ENCODE peak calls at places on chromosomes 11 and 22, in four cellular contexts. O, W, G and A are unnamed samples.

GRCh38 chr11:130243816-130244215 is 70.9 kb downstream of the ZBTB44 start:
- DNase-seq in G (no peak), W (no peak), O (peak; percentile 29), A (no peak)

GRCh38 chr22:19196841-19197612 is 18.5 kb upstream of the SLC25A1 start:
- DNase-seq in G (peak; percentile 38), W (no peak), O (no peak), A (no peak)

GRCh38 chr22:44583076-44583760 is 85.2 kb upstream of the RTL6 start:
- DNase-seq in O (no peak), W (no peak), G (peak; percentile 13), A (no peak)

GRCh38 chr22:50190182-50190951 is 4.7 kb downstream of the TRABD start:
- DNase-seq in O (peak; percentile 53), W (no peak), G (peak; percentile 86), A (no peak)

GRCh38 chr22:25566812-25567211 is 2.3 kb downstream of the GRK3 start:
- DNase-seq in G (no peak), O (no peak), W (no peak), A (no peak)

GRCh38 chr11:3614742-3615171 is 27.0 kb downstream of the ART5 start:
- DNase-seq in O (no peak), G (peak; percentile 83), W (no peak), A (no peak)

GRCh38 chr11:111983187-111983986 is 41.8 kb upstream of the DLAT start:
- DNase-seq in G (no peak), O (peak; percentile 85), W (peak; percentile 91), A (peak; percentile 10)

GRCh38 chr22:23057331-23057730 is 13.0 kb upstream of the GNAZ start:
- DNase-seq in W (no peak), G (no peak), O (no peak), A (no peak)

GRCh38 chr11:65849771-65850216 is 8.2 kb downstream of the CFL1 start:
- DNase-seq in W (no peak), G (no peak), O (no peak), A (no peak)

GRCh38 chr11:94563176-94563847 is 3.9 kb upstream of the PIWIL4 start:
- DNase-seq in W (no peak), O (peak; percentile 67), G (no peak), A (peak; percentile 18)

GRCh38 chr11:76658651-76659650 is 11.6 kb downstream of the LRRC32 start:
- DNase-seq in G (no peak), O (no peak), W (no peak), A (no peak)

GRCh38 chr11:68524213-68524612 is 63.7 kb downstream of the PPP6R3 start:
- DNase-seq in O (no peak), W (no peak), G (no peak), A (no peak)

DNA sequence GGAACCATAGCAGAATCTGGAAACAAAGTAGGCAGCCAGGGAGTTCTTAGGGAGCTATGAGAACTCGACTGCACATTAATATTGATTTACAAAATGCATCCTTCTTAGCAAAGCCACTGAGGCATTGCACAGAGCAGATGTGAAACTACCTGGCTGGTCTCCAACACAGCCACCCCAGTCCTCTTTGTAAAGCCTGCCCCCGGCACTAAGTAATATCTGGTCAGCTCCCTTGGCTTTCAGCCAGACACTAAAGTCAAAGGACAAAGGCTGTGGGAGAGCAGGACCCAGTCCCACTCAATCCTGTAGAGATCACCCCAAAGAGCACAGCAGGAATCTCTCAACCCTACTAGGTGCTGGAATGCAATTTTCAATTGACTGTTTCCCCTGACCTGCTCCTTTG is 12.8 kb downstream of the XRRA1 start:
- DNase-seq in O (no peak), G (no peak), W (no peak), A (no peak)
- H3K4me3 ChIP-seq in O (no peak overlapping the region), G (no peak overlapping the region), W (no peak overlapping the region), A (no peak overlapping the region)

GRCh38 chr11:82980947-82981346 is 79.4 kb downstream of the DDIAS start:
- DNase-seq in O (no peak), W (no peak), G (no peak), A (no peak)
- H3K27ac ChIP-seq in O (peak overlapping the region; percentile 71), W (no peak overlapping the region), G (no peak overlapping the region), A (no peak overlapping the region)

GRCh38 chr22:38155703-38156102 is 25.9 kb downstream of the PLA2G6 start:
- DNase-seq in G (no peak), O (no peak), W (no peak), A (no peak)
- H3K27me3 ChIP-seq in G (no peaks in the 10 kb centered on the region), O (no peaks in the 10 kb centered on the region), W (no peaks in the 10 kb centered on the region), A (peaks cover 3% of the 10 kb centered on the region)

GRCh38 chr11:10592331-10592730 is 23.9 kb upstream of the LYVE1 start:
- DNase-seq in G (no peak), O (peak; percentile 93), W (no peak), A (peak; percentile 84)
- H3K4me3 ChIP-seq in G (no peak overlapping the region), O (no peak overlapping the region), W (no peak overlapping the region), A (no peak overlapping the region)

GRCh38 chr11:128465531-128465930 is 121.8 kb downstream of the ETS1 start:
- DNase-seq in W (no peak), O (no peak), G (no peak), A (no peak)

GRCh38 chr11:128462802-128463385 is 124.5 kb downstream of the ETS1 start:
- DNase-seq in O (no peak), W (no peak), G (no peak), A (no peak)

GRCh38 chr11:128464878-128465277 is 122.5 kb downstream of the ETS1 start:
- DNase-seq in G (no peak), W (no peak), O (no peak), A (no peak)

GRCh38 chr11:128463386-128463829 is 124.0 kb downstream of the ETS1 start:
- DNase-seq in G (no peak), W (no peak), O (peak; percentile 76), A (no peak)

GRCh38 chr11:128463975-128464374 is 123.4 kb downstream of the ETS1 start:
- DNase-seq in W (no peak), O (no peak), G (no peak), A (no peak)
- H3K27ac ChIP-seq in W (no peak overlapping the region), O (peak overlapping the region; percentile 61), G (no peak overlapping the region), A (peak overlapping the region; percentile 63)

DNA sequence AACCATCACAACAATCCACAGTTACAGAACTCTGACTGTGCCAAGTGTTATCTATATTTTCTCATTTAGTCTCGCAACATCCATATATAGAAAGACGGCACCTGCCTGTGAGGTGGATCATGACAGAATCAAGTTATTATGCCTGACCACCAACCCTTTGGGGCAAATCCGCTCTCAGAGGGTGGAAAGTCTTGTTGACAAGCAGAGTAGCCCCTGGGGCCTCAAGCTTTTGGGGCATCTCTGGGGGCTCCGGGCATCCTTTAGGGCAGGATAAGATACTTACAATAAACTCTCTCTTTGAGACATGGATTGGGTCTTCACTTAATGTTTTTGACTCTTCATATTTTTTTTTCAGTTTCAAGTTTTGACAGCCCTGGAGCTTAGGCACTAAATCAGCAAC is 150.5 kb upstream of the NAV2 start:
- DNase-seq in G (no peak), W (no peak), O (no peak), A (no peak)
- H3K27me3 ChIP-seq in G (no peaks in the 10 kb centered on the region), W (no peaks in the 10 kb centered on the region), O (peaks cover 9% of the 10 kb centered on the region), A (peaks cover 10% of the 10 kb centered on the region)

DNA sequence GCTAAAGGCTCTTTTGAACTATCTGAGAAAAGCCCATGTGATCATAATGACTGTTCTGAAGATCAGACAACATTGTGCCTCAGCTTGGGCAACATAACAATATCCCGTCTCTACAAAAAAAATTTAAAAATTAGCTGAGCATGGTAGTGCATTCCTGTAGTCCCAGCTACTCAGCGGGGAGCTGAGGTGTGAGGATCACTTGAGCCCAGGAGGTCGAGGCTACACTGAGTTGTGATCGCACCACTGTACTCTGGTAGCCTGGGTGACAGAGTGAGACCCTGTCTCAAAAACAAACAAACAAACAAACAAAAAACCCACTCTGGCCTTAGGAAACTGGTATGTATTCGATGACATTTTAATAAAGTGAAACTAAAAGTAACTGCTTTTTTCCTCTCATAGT is 1526.8 kb upstream of the TENM4 start:
- DNase-seq in G (no peak), O (no peak), W (no peak), A (no peak)
- H3K4me3 ChIP-seq in G (no peak overlapping the region), O (no peak overlapping the region), W (no peak overlapping the region), A (no peak overlapping the region)